ENCODE peak calls at places on chromosome 17, in ten cellular contexts. One of them, this sample, is unnamed.

GRCh38 chr17:44556854-44557606 is at the start of gene FZD2:
- DNase-seq in keratinocyte: peak
- DNase-seq in HCEC 1CT: peak
- DNase-seq in lower leg skin: peak
- DNase-seq in AG09309: peak
- DNase-seq in endothelial cell: peak
- DNase-seq in stimulated activated CD4-positive, alpha-beta T cell treated with anti-CD3 and anti-CD28 coated beads, Interleukin-12 subunit alpha, Interleukin-12 subunit beta, amount 100 ng/mL, for 24 hours: no peak
- DNase-seq in dorsolateral prefrontal cortex: peak
- DNase-seq in iris pigment epithelial cell: peak
- DNase-seq in activated naive CD8-positive, alpha-beta T cell treated with anti-CD3 and anti-CD28 coated beads, Interleukin-2, amount 50 U/mL, for 24 hours: peak
- DNase-seq in this sample: no peak

GRCh38 chr17:76240461-76241204 is at the start of gene RNF157:
- DNase-seq in activated naive CD8-positive, alpha-beta T cell treated with anti-CD3 and anti-CD28 coated beads, Interleukin-2, amount 50 U/mL, for 24 hours: peak
- DNase-seq in iris pigment epithelial cell: peak
- DNase-seq in dorsolateral prefrontal cortex: peak
- DNase-seq in endothelial cell: peak
- DNase-seq in stimulated activated CD4-positive, alpha-beta T cell treated with anti-CD3 and anti-CD28 coated beads, Interleukin-12 subunit alpha, Interleukin-12 subunit beta, amount 100 ng/mL, for 24 hours: no peak
- DNase-seq in HCEC 1CT: peak
- DNase-seq in lower leg skin: peak
- DNase-seq in AG09309: no peak
- DNase-seq in keratinocyte: no peak
- DNase-seq in this sample: no peak

GRCh38 chr17:28888832-28889231 is 8.7 kb downstream of the FLOT2 start:
- DNase-seq in stimulated activated CD4-positive, alpha-beta T cell treated with anti-CD3 and anti-CD28 coated beads, Interleukin-12 subunit alpha, Interleukin-12 subunit beta, amount 100 ng/mL, for 24 hours: no peak
- DNase-seq in HCEC 1CT: no peak
- DNase-seq in dorsolateral prefrontal cortex: no peak
- DNase-seq in lower leg skin: no peak
- DNase-seq in activated naive CD8-positive, alpha-beta T cell treated with anti-CD3 and anti-CD28 coated beads, Interleukin-2, amount 50 U/mL, for 24 hours: no peak
- DNase-seq in AG09309: no peak
- DNase-seq in iris pigment epithelial cell: no peak
- DNase-seq in endothelial cell: no peak
- DNase-seq in keratinocyte: no peak
- DNase-seq in this sample: no peak

GRCh38 chr17:67441052-67441738 is 64.1 kb downstream of the PITPNC1 start:
- DNase-seq in activated naive CD8-positive, alpha-beta T cell treated with anti-CD3 and anti-CD28 coated beads, Interleukin-2, amount 50 U/mL, for 24 hours: peak
- DNase-seq in dorsolateral prefrontal cortex: no peak
- DNase-seq in keratinocyte: no peak
- DNase-seq in endothelial cell: peak
- DNase-seq in lower leg skin: peak
- DNase-seq in stimulated activated CD4-positive, alpha-beta T cell treated with anti-CD3 and anti-CD28 coated beads, Interleukin-12 subunit alpha, Interleukin-12 subunit beta, amount 100 ng/mL, for 24 hours: peak
- DNase-seq in AG09309: no peak
- DNase-seq in iris pigment epithelial cell: peak
- DNase-seq in HCEC 1CT: peak
- DNase-seq in this sample: peak

GRCh38 chr17:21463204-21463661 is 87.1 kb downstream of the KCNJ12 start:
- DNase-seq in iris pigment epithelial cell: no peak
- DNase-seq in lower leg skin: peak
- DNase-seq in dorsolateral prefrontal cortex: no peak
- DNase-seq in HCEC 1CT: no peak
- DNase-seq in endothelial cell: no peak
- DNase-seq in stimulated activated CD4-positive, alpha-beta T cell treated with anti-CD3 and anti-CD28 coated beads, Interleukin-12 subunit alpha, Interleukin-12 subunit beta, amount 100 ng/mL, for 24 hours: no peak
- DNase-seq in keratinocyte: no peak
- DNase-seq in AG09309: no peak
- DNase-seq in activated naive CD8-positive, alpha-beta T cell treated with anti-CD3 and anti-CD28 coated beads, Interleukin-2, amount 50 U/mL, for 24 hours: no peak
- DNase-seq in this sample: no peak

GRCh38 chr17:56898874-56899273 is 15.0 kb downstream of the TRIM25 start:
- DNase-seq in endothelial cell: no peak
- DNase-seq in stimulated activated CD4-positive, alpha-beta T cell treated with anti-CD3 and anti-CD28 coated beads, Interleukin-12 subunit alpha, Interleukin-12 subunit beta, amount 100 ng/mL, for 24 hours: no peak
- DNase-seq in activated naive CD8-positive, alpha-beta T cell treated with anti-CD3 and anti-CD28 coated beads, Interleukin-2, amount 50 U/mL, for 24 hours: no peak
- DNase-seq in iris pigment epithelial cell: no peak
- DNase-seq in keratinocyte: no peak
- DNase-seq in HCEC 1CT: no peak
- DNase-seq in dorsolateral prefrontal cortex: no peak
- DNase-seq in lower leg skin: peak
- DNase-seq in AG09309: no peak
- DNase-seq in this sample: no peak

GRCh38 chr17:51258756-51259573 is 884 bp downstream of the MBTD1 start:
- DNase-seq in activated naive CD8-positive, alpha-beta T cell treated with anti-CD3 and anti-CD28 coated beads, Interleukin-2, amount 50 U/mL, for 24 hours: peak
- DNase-seq in HCEC 1CT: no peak
- DNase-seq in AG09309: no peak
- DNase-seq in iris pigment epithelial cell: peak
- DNase-seq in endothelial cell: peak
- DNase-seq in keratinocyte: no peak
- DNase-seq in lower leg skin: no peak
- DNase-seq in dorsolateral prefrontal cortex: no peak
- DNase-seq in stimulated activated CD4-positive, alpha-beta T cell treated with anti-CD3 and anti-CD28 coated beads, Interleukin-12 subunit alpha, Interleukin-12 subunit beta, amount 100 ng/mL, for 24 hours: no peak
- DNase-seq in this sample: no peak

GRCh38 chr17:72850410-72850809 is 242.1 kb downstream of the SLC39A11 start:
- DNase-seq in iris pigment epithelial cell: peak
- DNase-seq in lower leg skin: no peak
- DNase-seq in AG09309: peak
- DNase-seq in activated naive CD8-positive, alpha-beta T cell treated with anti-CD3 and anti-CD28 coated beads, Interleukin-2, amount 50 U/mL, for 24 hours: no peak
- DNase-seq in endothelial cell: no peak
- DNase-seq in HCEC 1CT: peak
- DNase-seq in stimulated activated CD4-positive, alpha-beta T cell treated with anti-CD3 and anti-CD28 coated beads, Interleukin-12 subunit alpha, Interleukin-12 subunit beta, amount 100 ng/mL, for 24 hours: no peak
- DNase-seq in keratinocyte: no peak
- DNase-seq in dorsolateral prefrontal cortex: no peak
- DNase-seq in this sample: no peak

GRCh38 chr17:30212750-30213149 is 22.7 kb downstream of the SLC6A4 start:
- DNase-seq in activated naive CD8-positive, alpha-beta T cell treated with anti-CD3 and anti-CD28 coated beads, Interleukin-2, amount 50 U/mL, for 24 hours: no peak
- DNase-seq in stimulated activated CD4-positive, alpha-beta T cell treated with anti-CD3 and anti-CD28 coated beads, Interleukin-12 subunit alpha, Interleukin-12 subunit beta, amount 100 ng/mL, for 24 hours: no peak
- DNase-seq in iris pigment epithelial cell: no peak
- DNase-seq in HCEC 1CT: no peak
- DNase-seq in keratinocyte: no peak
- DNase-seq in endothelial cell: no peak
- DNase-seq in dorsolateral prefrontal cortex: no peak
- DNase-seq in lower leg skin: peak
- DNase-seq in AG09309: no peak
- DNase-seq in this sample: no peak

GRCh38 chr17:81035389-81036127 is 607 bp downstream of the BAIAP2 start:
- DNase-seq in lower leg skin: no peak
- DNase-seq in endothelial cell: no peak
- DNase-seq in stimulated activated CD4-positive, alpha-beta T cell treated with anti-CD3 and anti-CD28 coated beads, Interleukin-12 subunit alpha, Interleukin-12 subunit beta, amount 100 ng/mL, for 24 hours: no peak
- DNase-seq in HCEC 1CT: no peak
- DNase-seq in dorsolateral prefrontal cortex: no peak
- DNase-seq in AG09309: no peak
- DNase-seq in iris pigment epithelial cell: no peak
- DNase-seq in keratinocyte: no peak
- DNase-seq in activated naive CD8-positive, alpha-beta T cell treated with anti-CD3 and anti-CD28 coated beads, Interleukin-2, amount 50 U/mL, for 24 hours: peak
- DNase-seq in this sample: no peak

GRCh38 chr17:879546-879945 is 97.4 kb downstream of the MRM3 start:
- DNase-seq in iris pigment epithelial cell: peak
- DNase-seq in lower leg skin: peak
- DNase-seq in AG09309: no peak
- DNase-seq in activated naive CD8-positive, alpha-beta T cell treated with anti-CD3 and anti-CD28 coated beads, Interleukin-2, amount 50 U/mL, for 24 hours: peak
- DNase-seq in endothelial cell: peak
- DNase-seq in HCEC 1CT: no peak
- DNase-seq in stimulated activated CD4-positive, alpha-beta T cell treated with anti-CD3 and anti-CD28 coated beads, Interleukin-12 subunit alpha, Interleukin-12 subunit beta, amount 100 ng/mL, for 24 hours: peak
- DNase-seq in keratinocyte: peak
- DNase-seq in dorsolateral prefrontal cortex: no peak
- DNase-seq in this sample: peak

GRCh38 chr17:28953444-28954118 is 2.3 kb upstream of the PHF12 start:
- DNase-seq in keratinocyte: no peak
- DNase-seq in activated naive CD8-positive, alpha-beta T cell treated with anti-CD3 and anti-CD28 coated beads, Interleukin-2, amount 50 U/mL, for 24 hours: peak
- DNase-seq in AG09309: no peak
- DNase-seq in HCEC 1CT: peak
- DNase-seq in iris pigment epithelial cell: peak
- DNase-seq in lower leg skin: peak
- DNase-seq in endothelial cell: peak
- DNase-seq in dorsolateral prefrontal cortex: no peak
- DNase-seq in stimulated activated CD4-positive, alpha-beta T cell treated with anti-CD3 and anti-CD28 coated beads, Interleukin-12 subunit alpha, Interleukin-12 subunit beta, amount 100 ng/mL, for 24 hours: no peak
- DNase-seq in this sample: peak

GRCh38 chr17:48970224-48970623 is 1.8 kb upstream of the GIP start:
- DNase-seq in endothelial cell: no peak
- DNase-seq in iris pigment epithelial cell: no peak
- DNase-seq in activated naive CD8-positive, alpha-beta T cell treated with anti-CD3 and anti-CD28 coated beads, Interleukin-2, amount 50 U/mL, for 24 hours: no peak
- DNase-seq in HCEC 1CT: no peak
- DNase-seq in lower leg skin: no peak
- DNase-seq in stimulated activated CD4-positive, alpha-beta T cell treated with anti-CD3 and anti-CD28 coated beads, Interleukin-12 subunit alpha, Interleukin-12 subunit beta, amount 100 ng/mL, for 24 hours: no peak
- DNase-seq in dorsolateral prefrontal cortex: no peak
- DNase-seq in keratinocyte: no peak
- DNase-seq in AG09309: no peak
- DNase-seq in this sample: no peak

GRCh38 chr17:40113961-40114272 is 7.9 kb upstream of the MSL1 start:
- DNase-seq in dorsolateral prefrontal cortex: no peak
- DNase-seq in activated naive CD8-positive, alpha-beta T cell treated with anti-CD3 and anti-CD28 coated beads, Interleukin-2, amount 50 U/mL, for 24 hours: no peak
- DNase-seq in endothelial cell: no peak
- DNase-seq in keratinocyte: no peak
- DNase-seq in iris pigment epithelial cell: peak
- DNase-seq in stimulated activated CD4-positive, alpha-beta T cell treated with anti-CD3 and anti-CD28 coated beads, Interleukin-12 subunit alpha, Interleukin-12 subunit beta, amount 100 ng/mL, for 24 hours: no peak
- DNase-seq in AG09309: no peak
- DNase-seq in HCEC 1CT: peak
- DNase-seq in lower leg skin: no peak
- DNase-seq in this sample: no peak

GRCh38 chr17:71980171-71980570 is 140.6 kb upstream of the SOX9 start:
- DNase-seq in lower leg skin: no peak
- DNase-seq in AG09309: no peak
- DNase-seq in dorsolateral prefrontal cortex: no peak
- DNase-seq in stimulated activated CD4-positive, alpha-beta T cell treated with anti-CD3 and anti-CD28 coated beads, Interleukin-12 subunit alpha, Interleukin-12 subunit beta, amount 100 ng/mL, for 24 hours: no peak
- DNase-seq in endothelial cell: no peak
- DNase-seq in activated naive CD8-positive, alpha-beta T cell treated with anti-CD3 and anti-CD28 coated beads, Interleukin-2, amount 50 U/mL, for 24 hours: no peak
- DNase-seq in keratinocyte: no peak
- DNase-seq in iris pigment epithelial cell: no peak
- DNase-seq in HCEC 1CT: no peak
- DNase-seq in this sample: no peak

GRCh38 chr17:15926039-15926740 is 18.7 kb upstream of the ADORA2B start:
- DNase-seq in dorsolateral prefrontal cortex: no peak
- DNase-seq in endothelial cell: no peak
- DNase-seq in keratinocyte: no peak
- DNase-seq in HCEC 1CT: no peak
- DNase-seq in AG09309: no peak
- DNase-seq in iris pigment epithelial cell: no peak
- DNase-seq in lower leg skin: peak
- DNase-seq in activated naive CD8-positive, alpha-beta T cell treated with anti-CD3 and anti-CD28 coated beads, Interleukin-2, amount 50 U/mL, for 24 hours: no peak
- DNase-seq in stimulated activated CD4-positive, alpha-beta T cell treated with anti-CD3 and anti-CD28 coated beads, Interleukin-12 subunit alpha, Interleukin-12 subunit beta, amount 100 ng/mL, for 24 hours: no peak
- DNase-seq in this sample: no peak

GRCh38 chr17:29358421-29358820 is 31.7 kb upstream of the TAOK1 start:
- DNase-seq in AG09309: no peak
- DNase-seq in stimulated activated CD4-positive, alpha-beta T cell treated with anti-CD3 and anti-CD28 coated beads, Interleukin-12 subunit alpha, Interleukin-12 subunit beta, amount 100 ng/mL, for 24 hours: no peak
- DNase-seq in activated naive CD8-positive, alpha-beta T cell treated with anti-CD3 and anti-CD28 coated beads, Interleukin-2, amount 50 U/mL, for 24 hours: no peak
- DNase-seq in HCEC 1CT: no peak
- DNase-seq in endothelial cell: no peak
- DNase-seq in keratinocyte: no peak
- DNase-seq in iris pigment epithelial cell: peak
- DNase-seq in dorsolateral prefrontal cortex: no peak
- DNase-seq in lower leg skin: no peak
- DNase-seq in this sample: no peak

GRCh38 chr17:2282297-2282873 is 21.2 kb downstream of the SMG6 start:
- DNase-seq in iris pigment epithelial cell: peak
- DNase-seq in stimulated activated CD4-positive, alpha-beta T cell treated with anti-CD3 and anti-CD28 coated beads, Interleukin-12 subunit alpha, Interleukin-12 subunit beta, amount 100 ng/mL, for 24 hours: no peak
- DNase-seq in dorsolateral prefrontal cortex: no peak
- DNase-seq in lower leg skin: no peak
- DNase-seq in AG09309: peak
- DNase-seq in keratinocyte: no peak
- DNase-seq in activated naive CD8-positive, alpha-beta T cell treated with anti-CD3 and anti-CD28 coated beads, Interleukin-2, amount 50 U/mL, for 24 hours: no peak
- DNase-seq in endothelial cell: no peak
- DNase-seq in HCEC 1CT: peak
- DNase-seq in this sample: no peak

GRCh38 chr17:3695723-3696411 is at the start of gene P2RX5:
- DNase-seq in AG09309: no peak
- DNase-seq in activated naive CD8-positive, alpha-beta T cell treated with anti-CD3 and anti-CD28 coated beads, Interleukin-2, amount 50 U/mL, for 24 hours: peak
- DNase-seq in keratinocyte: no peak
- DNase-seq in endothelial cell: peak
- DNase-seq in stimulated activated CD4-positive, alpha-beta T cell treated with anti-CD3 and anti-CD28 coated beads, Interleukin-12 subunit alpha, Interleukin-12 subunit beta, amount 100 ng/mL, for 24 hours: no peak
- DNase-seq in dorsolateral prefrontal cortex: no peak
- DNase-seq in HCEC 1CT: no peak
- DNase-seq in iris pigment epithelial cell: peak
- DNase-seq in lower leg skin: peak
- DNase-seq in this sample: peak